ENCODE peak calls at places on chromosome 20, in six cellular contexts. One of them, this sample, is unnamed.

GRCh38 chr20:43534791-43535350 is 24.0 kb upstream of the SGK2 start:
- DNase-seq in NB4: no peak
- DNase-seq in BE2C: no peak
- DNase-seq in fibroblast of mammary gland: no peak
- DNase-seq in ovary: no peak
- DNase-seq in hepatocyte: no peak
- DNase-seq in this sample: no peak

GRCh38 chr20:16001286-16001685 is 572.0 kb downstream of the KIF16B start:
- DNase-seq in ovary: no peak
- DNase-seq in NB4: no peak
- DNase-seq in hepatocyte: no peak
- DNase-seq in fibroblast of mammary gland: peak
- DNase-seq in BE2C: no peak
- DNase-seq in this sample: no peak

GRCh38 chr20:58374027-58374850 is 14.8 kb upstream of the VAPB start:
- DNase-seq in hepatocyte: no peak
- DNase-seq in fibroblast of mammary gland: no peak
- DNase-seq in BE2C: no peak
- DNase-seq in ovary: no peak
- DNase-seq in NB4: no peak
- DNase-seq in this sample: no peak

GRCh38 chr20:25032478-25033183 is 25.3 kb downstream of the ACSS1 start:
- DNase-seq in hepatocyte: no peak
- DNase-seq in ovary: peak
- DNase-seq in fibroblast of mammary gland: no peak
- DNase-seq in BE2C: no peak
- DNase-seq in NB4: no peak
- DNase-seq in this sample: peak

GRCh38 chr20:3222635-3223600 is 13.6 kb downstream of the ITPA start:
- DNase-seq in fibroblast of mammary gland: no peak
- DNase-seq in NB4: no peak
- DNase-seq in BE2C: peak
- DNase-seq in ovary: no peak
- DNase-seq in hepatocyte: peak
- DNase-seq in this sample: peak

GRCh38 chr20:63538204-63539091 is 1.3 kb upstream of the PTK6 start:
- DNase-seq in fibroblast of mammary gland: peak
- DNase-seq in NB4: no peak
- DNase-seq in ovary: no peak
- DNase-seq in BE2C: no peak
- DNase-seq in hepatocyte: peak
- DNase-seq in this sample: no peak

GRCh38 chr20:24109537-24109936 is 121.0 kb upstream of the GGTLC1 start:
- DNase-seq in NB4: no peak
- DNase-seq in ovary: no peak
- DNase-seq in BE2C: no peak
- DNase-seq in hepatocyte: no peak
- DNase-seq in fibroblast of mammary gland: no peak
- DNase-seq in this sample: no peak

GRCh38 chr20:41175201-41175651 is 37.9 kb downstream of the PLCG1 start:
- DNase-seq in fibroblast of mammary gland: no peak
- DNase-seq in hepatocyte: no peak
- DNase-seq in BE2C: no peak
- DNase-seq in ovary: no peak
- DNase-seq in NB4: no peak
- DNase-seq in this sample: no peak

GRCh38 chr20:46746972-46747371 is 37.5 kb downstream of the SLC2A10 start:
- DNase-seq in hepatocyte: peak
- DNase-seq in BE2C: no peak
- DNase-seq in ovary: no peak
- DNase-seq in NB4: no peak
- DNase-seq in fibroblast of mammary gland: peak
- DNase-seq in this sample: no peak

GRCh38 chr20:30485331-30486102 is 771.9 kb upstream of the DEFB115 start:
- DNase-seq in hepatocyte: no peak
- DNase-seq in BE2C: no peak
- DNase-seq in ovary: no peak
- DNase-seq in NB4: no peak
- DNase-seq in fibroblast of mammary gland: no peak
- DNase-seq in this sample: no peak

GRCh38 chr20:1423206-1423605 is 30.4 kb upstream of the FKBP1A start:
- DNase-seq in BE2C: no peak
- DNase-seq in ovary: no peak
- DNase-seq in fibroblast of mammary gland: no peak
- DNase-seq in hepatocyte: no peak
- DNase-seq in NB4: no peak
- DNase-seq in this sample: no peak

GRCh38 chr20:1424336-1424735 is 31.5 kb upstream of the FKBP1A start:
- DNase-seq in BE2C: no peak
- DNase-seq in NB4: no peak
- DNase-seq in ovary: no peak
- DNase-seq in fibroblast of mammary gland: peak
- DNase-seq in hepatocyte: no peak
- DNase-seq in this sample: no peak

GRCh38 chr20:1422756-1423155 is 29.9 kb upstream of the FKBP1A start:
- DNase-seq in BE2C: no peak
- DNase-seq in ovary: no peak
- DNase-seq in fibroblast of mammary gland: no peak
- DNase-seq in NB4: no peak
- DNase-seq in hepatocyte: no peak
- DNase-seq in this sample: no peak

GRCh38 chr20:1426231-1426849 is 33.5 kb upstream of the FKBP1A start:
- DNase-seq in BE2C: no peak
- DNase-seq in fibroblast of mammary gland: no peak
- DNase-seq in NB4: no peak
- DNase-seq in hepatocyte: no peak
- DNase-seq in ovary: no peak
- DNase-seq in this sample: no peak

DNA sequence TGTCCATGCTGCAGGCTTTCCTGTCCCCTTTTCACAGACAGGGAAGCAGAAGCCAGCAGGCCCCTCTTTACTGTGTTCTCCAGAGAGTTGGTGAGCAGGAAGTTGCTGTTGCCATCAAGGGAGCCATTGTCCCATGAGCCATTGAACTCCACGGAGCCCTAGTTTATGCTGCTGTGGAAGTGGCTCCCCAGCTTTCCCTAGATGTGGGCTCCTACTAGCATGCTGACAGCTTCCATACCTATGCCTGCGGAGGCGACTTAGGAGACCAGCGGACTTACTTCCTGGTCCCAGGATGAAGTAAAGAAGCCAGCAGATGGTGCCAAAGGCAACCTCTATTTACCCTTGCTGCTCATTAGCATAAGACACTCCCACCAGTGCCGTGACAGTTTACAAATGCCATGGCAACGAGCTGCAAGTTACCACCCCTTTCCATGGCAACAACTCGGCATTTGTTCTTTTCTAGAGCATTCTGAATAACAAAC is 30.8 kb upstream of the FKBP1A start:
- DNase-seq in hepatocyte: peak
- DNase-seq in BE2C: peak
- DNase-seq in fibroblast of mammary gland: peak
- DNase-seq in NB4: peak
- DNase-seq in ovary: no peak
- DNase-seq in this sample: peak
- TF ChIP-seq CTCF in hepatocyte: peak
- TF ChIP-seq CTCF in BE2C: peak
- TF ChIP-seq CTCF in fibroblast of mammary gland: no peak
- TF ChIP-seq CTCF in NB4: peak
- TF ChIP-seq CTCF in ovary: no peak
- TF ChIP-seq CTCF in this sample: peak

DNA sequence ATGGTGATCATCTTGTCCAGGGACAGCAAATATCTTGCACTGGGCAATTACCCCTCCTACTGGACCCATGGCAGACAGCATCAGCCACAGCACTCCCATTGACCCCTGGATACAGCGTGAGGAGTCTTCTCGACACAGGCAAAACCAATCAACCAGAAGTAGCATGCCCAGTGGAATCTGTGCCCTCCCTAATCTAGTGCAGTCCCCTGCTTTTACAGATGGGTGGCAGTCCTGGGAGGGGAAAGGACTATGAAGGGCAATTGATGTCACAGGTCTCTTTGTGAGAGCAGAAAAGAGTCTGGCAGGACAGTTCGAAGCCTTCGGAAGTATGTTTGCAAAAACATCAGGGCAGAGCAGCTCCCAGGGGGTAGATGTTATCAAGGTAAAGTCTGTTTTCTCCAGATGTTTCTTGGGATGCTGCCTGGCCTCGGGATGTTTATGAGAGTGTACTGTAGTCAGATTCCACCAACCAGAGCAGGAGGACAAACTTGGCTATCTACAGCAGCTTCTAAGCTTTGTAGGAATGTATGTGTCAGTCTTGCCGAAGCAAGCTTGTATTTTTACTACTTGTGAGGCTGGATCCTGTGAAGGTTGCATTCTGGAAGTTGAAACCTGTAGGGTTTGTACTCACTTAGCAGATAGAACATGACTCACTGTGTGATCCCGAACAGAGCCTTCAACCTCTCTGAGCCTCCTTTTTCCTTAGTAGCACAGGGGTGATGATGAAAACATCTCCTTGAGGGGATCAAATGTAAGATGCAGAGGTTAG is 63.0 kb upstream of the MYL9 start:
- DNase-seq in ovary: no peak
- DNase-seq in fibroblast of mammary gland: no peak
- DNase-seq in NB4: no peak
- DNase-seq in hepatocyte: no peak
- DNase-seq in BE2C: no peak
- DNase-seq in this sample: no peak
- TF ChIP-seq CTCF in ovary: no peak
- TF ChIP-seq CTCF in fibroblast of mammary gland: no peak
- TF ChIP-seq CTCF in NB4: no peak
- TF ChIP-seq CTCF in hepatocyte: no peak
- TF ChIP-seq CTCF in BE2C: no peak
- TF ChIP-seq CTCF in this sample: no peak

GRCh38 chr20:61724376-61724775 is 341.3 kb downstream of the TAF4 start:
- DNase-seq in NB4: peak
- DNase-seq in hepatocyte: no peak
- DNase-seq in ovary: no peak
- DNase-seq in fibroblast of mammary gland: no peak
- DNase-seq in BE2C: no peak
- DNase-seq in this sample: peak
- TF ChIP-seq CTCF in NB4: peak
- TF ChIP-seq CTCF in hepatocyte: peak
- TF ChIP-seq CTCF in ovary: no peak
- TF ChIP-seq CTCF in fibroblast of mammary gland: peak
- TF ChIP-seq CTCF in BE2C: no peak
- TF ChIP-seq CTCF in this sample: peak

DNA sequence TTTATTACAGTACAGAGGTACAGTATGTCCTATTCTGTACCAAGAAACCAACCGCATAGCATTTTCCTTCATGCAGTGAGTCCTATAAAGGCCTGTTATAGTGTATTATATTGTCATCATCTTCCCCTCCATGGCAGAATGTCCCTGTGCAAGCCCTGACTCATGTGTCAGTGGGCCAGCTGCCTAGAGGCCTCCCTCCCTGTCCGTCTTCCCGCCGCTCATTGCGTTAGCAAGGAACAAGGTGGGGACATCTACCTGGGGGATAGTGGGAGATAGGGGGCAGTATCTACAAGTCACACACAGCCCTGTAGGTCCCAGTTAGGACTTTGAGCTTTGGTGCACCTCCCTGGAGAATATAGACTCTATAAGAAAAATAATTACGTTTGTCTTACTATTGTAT is 27.1 kb downstream of the ARFGEF2 start:
- DNase-seq in hepatocyte: no peak
- DNase-seq in NB4: no peak
- DNase-seq in BE2C: no peak
- DNase-seq in fibroblast of mammary gland: no peak
- DNase-seq in ovary: no peak
- DNase-seq in this sample: no peak
- TF ChIP-seq CTCF in hepatocyte: no peak
- TF ChIP-seq CTCF in NB4: no peak
- TF ChIP-seq CTCF in BE2C: no peak
- TF ChIP-seq CTCF in fibroblast of mammary gland: no peak
- TF ChIP-seq CTCF in ovary: no peak
- TF ChIP-seq CTCF in this sample: no peak

GRCh38 chr20:49674383-49675352 is 39.0 kb downstream of the B4GALT5 start:
- DNase-seq in ovary: no peak
- DNase-seq in NB4: no peak
- DNase-seq in hepatocyte: peak
- DNase-seq in BE2C: no peak
- DNase-seq in fibroblast of mammary gland: peak
- DNase-seq in this sample: no peak
- TF ChIP-seq CTCF in ovary: no peak
- TF ChIP-seq CTCF in NB4: no peak
- TF ChIP-seq CTCF in hepatocyte: peak
- TF ChIP-seq CTCF in BE2C: no peak
- TF ChIP-seq CTCF in fibroblast of mammary gland: no peak
- TF ChIP-seq CTCF in this sample: no peak

GRCh38 chr20:35001596-35002362 is 46.1 kb downstream of the MYH7B start:
- DNase-seq in hepatocyte: no peak
- DNase-seq in ovary: peak
- DNase-seq in NB4: no peak
- DNase-seq in fibroblast of mammary gland: no peak
- DNase-seq in BE2C: no peak
- DNase-seq in this sample: no peak
- TF ChIP-seq CTCF in hepatocyte: peak
- TF ChIP-seq CTCF in ovary: no peak
- TF ChIP-seq CTCF in NB4: peak
- TF ChIP-seq CTCF in fibroblast of mammary gland: peak
- TF ChIP-seq CTCF in BE2C: peak
- TF ChIP-seq CTCF in this sample: peak

DNA sequence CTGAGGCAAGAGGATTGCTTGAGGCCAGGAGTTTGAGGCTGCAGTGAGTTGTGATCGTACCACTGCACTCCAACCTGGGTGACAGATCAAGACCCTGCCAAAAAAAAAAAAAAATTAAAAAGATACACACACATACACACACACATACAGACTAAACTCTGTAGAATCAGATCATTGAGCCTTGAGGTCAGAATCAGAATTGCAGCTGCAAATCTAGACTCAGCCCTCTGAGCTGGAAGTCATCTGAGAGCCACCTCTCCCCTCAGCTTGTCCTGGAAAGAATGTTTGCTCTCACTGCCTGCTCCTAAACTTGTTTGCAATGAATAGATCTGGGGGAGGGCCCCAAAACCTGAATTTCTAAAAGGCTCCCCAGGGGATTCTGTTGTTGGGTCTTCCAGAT is 41.4 kb upstream of the ANGPT4 start:
- DNase-seq in fibroblast of mammary gland: peak
- DNase-seq in BE2C: no peak
- DNase-seq in NB4: peak
- DNase-seq in ovary: no peak
- DNase-seq in hepatocyte: no peak
- DNase-seq in this sample: no peak
- TF ChIP-seq CTCF in fibroblast of mammary gland: no peak
- TF ChIP-seq CTCF in BE2C: peak
- TF ChIP-seq CTCF in NB4: no peak
- TF ChIP-seq CTCF in ovary: no peak
- TF ChIP-seq CTCF in hepatocyte: no peak
- TF ChIP-seq CTCF in this sample: no peak

This sample was measured in nephron progenitor cell.